ENCODE peak calls at places on chromosomes 16 and 17, in seven cellular contexts. J, B, K, G, X, W and Q are unnamed samples.

GRCh38 chr16:17432902-17433576 is 37.7 kb downstream of the XYLT1 start:
- DNase-seq in J (no peak), X (no peak), B (no peak), W (no peak), K (peak; percentile 18), G (peak; percentile 72), Q (no peak)

GRCh38 chr16:4404967-4405696 is 11.3 kb downstream of the CORO7 start:
- DNase-seq in W (no peak), X (no peak), G (no peak), J (no peak), K (no peak), B (no peak), Q (no peak)

GRCh38 chr17:10062757-10063385 is 135.5 kb downstream of the GAS7 start:
- DNase-seq in K (no peak), B (no peak), G (no peak), J (no peak), W (no peak), X (no peak), Q (no peak)

GRCh38 chr16:82892327-82892726 is 265.6 kb downstream of the CDH13 start:
- DNase-seq in K (no peak), J (no peak), X (no peak), B (no peak), W (no peak), G (peak; percentile 17), Q (no peak)

GRCh38 chr16:11674001-11674817 is 6.0 kb downstream of the SNN start:
- DNase-seq in B (no peak), J (no peak), X (no peak), G (no peak), K (no peak), W (no peak), Q (no peak)

GRCh38 chr17:18260332-18261145 is at the start of gene MIEF2:
- DNase-seq in G (peak; percentile 95), K (peak; percentile 75), X (peak; percentile 99), B (peak; percentile 71), W (peak; percentile 97), J (peak; percentile 87), Q (peak; percentile 96)

GRCh38 chr16:81666102-81666501 is 113.0 kb upstream of the PLCG2 start:
- DNase-seq in B (no peak), G (no peak), J (no peak), X (no peak), W (no peak), K (no peak), Q (no peak)

GRCh38 chr17:34171245-34171818 is 83.8 kb upstream of the CCL2 start:
- DNase-seq in X (peak; percentile 88), G (peak; percentile 79), B (no peak), J (peak; percentile 70), W (peak; percentile 54), K (no peak), Q (peak; percentile 52)

GRCh38 chr16:68782198-68783174 is 45.4 kb downstream of the CDH1 start:
- DNase-seq in X (no peak), W (no peak), G (no peak), J (no peak), K (no peak), B (no peak), Q (no peak)

GRCh38 chr16:67246081-67246944 is 968 bp downstream of the FHOD1 start:
- DNase-seq in X (peak; percentile 97), J (peak; percentile 81), W (peak; percentile 94), K (peak; percentile 77), B (no peak), G (peak; percentile 94), Q (peak; percentile 85)

GRCh38 chr17:75869282-75870141 is 8.9 kb downstream of the TRIM47 start:
- DNase-seq in J (no peak), X (peak; percentile 17), K (no peak), W (peak; percentile 71), G (peak; percentile 83), B (no peak), Q (no peak)

GRCh38 chr17:43552229-43552837 is 6.2 kb upstream of the ETV4 start:
- DNase-seq in X (no peak), B (no peak), W (peak; percentile 39), G (no peak), J (no peak), K (no peak), Q (no peak)

GRCh38 chr17:7992516-7992915 is 9.9 kb upstream of the GUCY2D start:
- DNase-seq in W (no peak), K (no peak), J (no peak), X (peak; percentile 12), B (no peak), G (no peak), Q (no peak)

GRCh38 chr16:46607529-46607928 is 13.7 kb downstream of the SHCBP1 start:
- DNase-seq in G (peak; percentile 83), X (peak; percentile 26), K (peak; percentile 24), W (no peak), J (no peak), B (no peak), Q (no peak)

GRCh38 chr16:11583171-11583570 is 3.5 kb downstream of the LITAF start:
- DNase-seq in K (no peak), G (peak; percentile 91), B (no peak), J (no peak), W (no peak), X (no peak), Q (no peak)

GRCh38 chr17:83160443-83161297 is 81.3 kb downstream of the METRNL start:
- DNase-seq in J (no peak), X (no peak), W (no peak), K (no peak), B (no peak), G (no peak), Q (no peak)

GRCh38 chr16:57906385-57907316 is 64.3 kb downstream of the CNGB1 start:
- DNase-seq in B (no peak), X (peak; percentile 81), K (no peak), G (no peak), W (no peak), J (peak; percentile 23), Q (no peak)

GRCh38 chr17:77881545-77881944 is 77.0 kb upstream of the TNRC6C start:
- DNase-seq in B (peak; percentile 29), W (peak; percentile 79), J (no peak), K (peak; percentile 69), G (peak; percentile 90), X (no peak), Q (peak; percentile 68)

GRCh38 chr16:86064431-86065250 is 165.7 kb downstream of the IRF8 start:
- DNase-seq in K (no peak), G (no peak), W (no peak), X (no peak), B (no peak), J (no peak), Q (no peak)

GRCh38 chr17:10875411-10875810 is 37.5 kb upstream of the PIRT start:
- DNase-seq in G (peak; percentile 18), W (no peak), B (no peak), X (peak; percentile 60), J (peak; percentile 7), K (no peak), Q (peak; percentile 14)

GRCh38 chr16:51116353-51116752 is 34.7 kb downstream of the SALL1 start:
- DNase-seq in B (no peak), K (no peak), J (no peak), X (no peak), G (no peak), W (no peak), Q (no peak)

GRCh38 chr17:68004201-68004600 is 7.9 kb upstream of the C17orf58 start:
- DNase-seq in G (no peak), K (no peak), W (no peak), X (no peak), J (no peak), B (no peak), Q (no peak)

GRCh38 chr16:57708168-57708567 is 13.6 kb downstream of the DRC7 start:
- DNase-seq in J (no peak), B (no peak), G (no peak), W (no peak), K (no peak), X (no peak), Q (no peak)

GRCh38 chr16:85539084-85539483 is 74.0 kb upstream of the GSE1 start:
- DNase-seq in X (no peak), B (no peak), G (no peak), J (no peak), W (no peak), K (no peak), Q (no peak)

GRCh38 chr17:19247423-19247822 is 10.3 kb downstream of the EPN2 start:
- DNase-seq in X (no peak), B (no peak), G (no peak), W (no peak), K (no peak), J (no peak), Q (no peak)

GRCh38 chr17:75105269-75106080 is 4.3 kb upstream of the ARMC7 start:
- DNase-seq in B (no peak), J (peak; percentile 83), W (peak; percentile 77), G (peak; percentile 47), X (peak; percentile 85), K (no peak), Q (peak; percentile 68)

GRCh38 chr16:50059669-50060068 is 6.1 kb upstream of the HEATR3 start:
- DNase-seq in B (no peak), G (no peak), X (no peak), J (no peak), W (no peak), K (no peak), Q (no peak)